ENCODE peak calls at places on chromosomes 11 and 22, in five cellular contexts. K is A549, D is HepG2, N is K562, U is GM12878. W is an unnamed sample. For H3K9me3 and H3K4me1, the result is how much of the 10 kb centered on the place peaks cover.

GRCh38 chr22:37242395-37242918 is 1.6 kb downstream of the RAC2 start:
- DNase-seq in U (peak), N (peak), D (no peak), K (no peak), W (peak)

GRCh38 chr11:70193411-70194292 is 9.4 kb upstream of the FADD start:
- DNase-seq in K (no peak), U (no peak), D (no peak), N (no peak), W (no peak)

GRCh38 chr11:106670069-106670468 is 348.2 kb downstream of the GUCY1A2 start:
- DNase-seq in D (no peak), U (no peak), K (no peak), N (no peak), W (no peak)

GRCh38 chr11:2413735-2414579 is 13.4 kb downstream of the TSSC4 start:
- DNase-seq in U (no peak), N (no peak), K (no peak), D (no peak), W (no peak)

GRCh38 chr11:69290791-69291190 is 3.2 kb upstream of the MYEOV start:
- DNase-seq in D (no peak), U (no peak), K (no peak), N (no peak), W (no peak)

GRCh38 chr11:3865388-3866193 is 10.1 kb downstream of the STIM1 start:
- DNase-seq in U (no peak), N (no peak), K (no peak), D (no peak), W (peak)

GRCh38 chr11:44708063-44708462 is 18.7 kb upstream of the TSPAN18 start:
- DNase-seq in D (no peak), U (no peak), N (no peak), K (no peak), W (no peak)

GRCh38 chr11:134471341-134472187 is 59.5 kb upstream of the B3GAT1 start:
- DNase-seq in N (no peak), K (no peak), D (no peak), U (no peak), W (no peak)

GRCh38 chr11:73612601-73613137 is 14.8 kb upstream of the FAM168A start:
- DNase-seq in K (no peak), N (no peak), D (no peak), U (no peak), W (no peak)

GRCh38 chr11:47376543-47377371 is 1.6 kb downstream of the SPI1 start:
- DNase-seq in K (no peak), U (no peak), N (peak), D (no peak), W (no peak)

GRCh38 chr11:12186683-12187082 is 76.3 kb downstream of the MICAL2 start:
- DNase-seq in D (no peak), N (no peak), K (no peak), U (no peak), W (no peak)

GRCh38 chr22:46373166-46373565 is 37.7 kb downstream of the TRMU start:
- DNase-seq in D (no peak), N (no peak), K (no peak), U (no peak), W (no peak)

GRCh38 chr11:2521081-2521480 is 76.3 kb downstream of the KCNQ1 start:
- DNase-seq in N (no peak), K (no peak), D (no peak), U (no peak), W (no peak)

GRCh38 chr11:72430743-72431570 is 3.4 kb downstream of the CLPB start:
- DNase-seq in K (peak), U (no peak), D (peak), N (peak), W (peak)

GRCh38 chr11:65417702-65418430 is 4.7 kb upstream of the NEAT1 start:
- DNase-seq in N (no peak), K (no peak), U (no peak), D (no peak), W (peak)

GRCh38 chr11:19426719-19427066 is 185.9 kb upstream of the E2F8 start:
- DNase-seq in D (no peak), U (no peak), K (no peak), N (no peak), W (no peak)

GRCh38 chr11:13073119-13073981 is 64.2 kb downstream of the RASSF10 start:
- DNase-seq in D (peak), N (no peak), U (peak), K (peak), W (peak)

GRCh38 chr22:50343541-50343935 is 411 bp downstream of the PPP6R2 start:
- DNase-seq in K (no peak), D (no peak), N (no peak), U (no peak), W (no peak)

GRCh38 chr11:112558691-112559090 is 298.0 kb upstream of the PLET1 start:
- DNase-seq in D (no peak), K (no peak), N (no peak), U (no peak), W (no peak)

GRCh38 chr11:76666408-76666807 is 4.1 kb downstream of the LRRC32 start:
- DNase-seq in K (no peak), N (no peak), U (no peak), D (no peak), W (peak)

GRCh38 chr22:49587421-49587820 is 240.3 kb downstream of the BRD1 start:
- DNase-seq in K (no peak), D (no peak), N (no peak), U (no peak), W (no peak)

GRCh38 chr11:113906038-113906437 is 1.4 kb downstream of the HTR3B start:
- DNase-seq in D (peak), K (peak), U (no peak), N (no peak), W (no peak)
- TF ChIP-seq MYC in D (no peak), K (no peak), U (no peak), N (no peak), W (no peak)

GRCh38 chr22:18103527-18104269 is 6.9 kb upstream of the TUBA8 start:
- DNase-seq in K (no peak), U (peak), D (no peak), N (no peak), W (no peak)

GRCh38 chr22:18100781-18101180 is 9.8 kb upstream of the TUBA8 start:
- DNase-seq in U (no peak), N (no peak), D (no peak), K (no peak), W (no peak)

GRCh38 chr22:18108187-18108586 is 2.4 kb upstream of the TUBA8 start:
- DNase-seq in D (no peak), N (no peak), U (no peak), K (no peak), W (no peak)

GRCh38 chr22:18101536-18101935 is 9.1 kb upstream of the TUBA8 start:
- DNase-seq in U (no peak), N (no peak), K (no peak), D (no peak), W (no peak)

GRCh38 chr22:18104566-18104965 is 6.0 kb upstream of the TUBA8 start:
- DNase-seq in U (no peak), K (no peak), D (no peak), N (no peak), W (no peak)
- H3K9me3 ChIP-seq in U (under half), K (under half), D (under half), N (under half), W (under half)

GRCh38 chr11:93524173-93524536 is 19.0 kb downstream of the SMCO4 start:
- DNase-seq in K (no peak), U (no peak), D (no peak), N (no peak), W (no peak)

GRCh38 chr11:93518081-93518480 is 25.1 kb downstream of the SMCO4 start:
- DNase-seq in U (no peak), K (no peak), N (no peak), D (no peak), W (no peak)

GRCh38 chr11:93522448-93522847 is 20.7 kb downstream of the SMCO4 start:
- DNase-seq in K (no peak), D (no peak), N (no peak), U (no peak), W (no peak)

GRCh38 chr11:93519179-93519578 is 24.0 kb downstream of the SMCO4 start:
- DNase-seq in U (no peak), N (no peak), K (no peak), D (no peak), W (no peak)

GRCh38 chr11:93521086-93521485 is 22.1 kb downstream of the SMCO4 start:
- DNase-seq in U (no peak), K (no peak), N (no peak), D (no peak), W (no peak)
- H3K4me1 ChIP-seq in U (half or more), K (under half), N (under half), D (under half), W (under half)

GRCh38 chr11:104549019-104549418 is 349.2 kb downstream of the CASP12 start:
- DNase-seq in N (no peak), D (no peak), U (no peak), K (no peak), W (no peak)
- TF ChIP-seq MYC in N (no peak), D (no peak), U (no peak), K (no peak), W (no peak)

GRCh38 chr22:12601870-12602779 is 2925.9 kb upstream of the OR11H1 start:
- DNase-seq in D (peak), U (no peak), K (no peak), N (peak), W (no peak)
- H3K9me3 ChIP-seq in D (half or more), U (under half), K (under half), N (under half), W (under half)

W was measured in endothelial cell of umbilical vein.